ENCODE peak calls at places on chromosomes 2 and 18, in four cellular contexts. R, K, A and M are unnamed samples.

GRCh38 chr2:226184940-226185575 is 614.6 kb downstream of the IRS1 start:
- DNase-seq in A (peak), R (peak), K (no peak), M (no peak)

GRCh38 chr18:48367557-48367956 is 41.6 kb downstream of the ZBTB7C start:
- DNase-seq in A (no peak), R (no peak), K (no peak), M (no peak)

GRCh38 chr18:76984193-76985155 is 148.1 kb downstream of the MBP start:
- DNase-seq in R (no peak), K (no peak), A (no peak), M (no peak)

GRCh38 chr2:158665536-158666302 is 129.4 kb upstream of the DAPL1 start:
- DNase-seq in K (no peak), A (peak), R (peak), M (no peak)

GRCh38 chr2:64982311-64982857 is 6.8 kb upstream of the SLC1A4 start:
- DNase-seq in A (no peak), R (no peak), K (no peak), M (no peak)

GRCh38 chr18:37393945-37394609 is 171.5 kb downstream of the CELF4 start:
- DNase-seq in K (peak), R (peak), A (peak), M (no peak)

GRCh38 chr2:182038579-182038978 is 52.9 kb downstream of the PPP1R1C start:
- DNase-seq in A (peak), R (peak), K (peak), M (peak)

GRCh38 chr2:132949108-132949507 is 279.1 kb upstream of the LYPD1 start:
- DNase-seq in A (no peak), R (no peak), K (no peak), M (no peak)

GRCh38 chr18:26549486-26550435 is 1.4 kb upstream of the KCTD1 start:
- DNase-seq in K (peak), A (peak), R (peak), M (peak)

GRCh38 chr2:70516596-70516995 is 37.0 kb downstream of the TGFA start:
- DNase-seq in R (no peak), K (no peak), A (peak), M (peak)

GRCh38 chr2:229153946-229154345 is 117.1 kb downstream of the PID1 start:
- DNase-seq in A (no peak), K (no peak), R (no peak), M (no peak)

GRCh38 chr2:111618577-111618930 is 265.4 kb downstream of the ANAPC1 start:
- DNase-seq in K (no peak), A (peak), R (peak), M (no peak)

GRCh38 chr18:76973512-76974302 is 151.3 kb downstream of the ZNF236 start:
- DNase-seq in K (no peak), R (no peak), A (no peak), M (no peak)

GRCh38 chr18:9825571-9826073 is 60.2 kb upstream of the TXNDC2 start:
- DNase-seq in A (peak), K (peak), R (peak), M (peak)

GRCh38 chr2:75261923-75262322 is 62.6 kb upstream of the TACR1 start:
- DNase-seq in A (no peak), R (no peak), K (no peak), M (no peak)

GRCh38 chr2:158205215-158205614 is 103.5 kb downstream of the UPP2 start:
- DNase-seq in K (no peak), A (no peak), R (no peak), M (no peak)

GRCh38 chr2:74051504-74051903 is 66.8 kb downstream of the TET3 start:
- DNase-seq in K (no peak), R (no peak), A (no peak), M (no peak)

GRCh38 chr2:120915670-120916069 is 180.0 kb downstream of the GLI2 start:
- DNase-seq in A (peak), R (peak), K (no peak), M (no peak)

GRCh38 chr2:213150315-213150951 is 979 bp downstream of the IKZF2 start:
- DNase-seq in R (peak), A (peak), K (peak), M (peak)

GRCh38 chr2:160199683-160200389 is at the start of gene ITGB6:
- DNase-seq in R (no peak), K (no peak), A (no peak), M (peak)

GRCh38 chr2:53793261-53793660 is 6.4 kb downstream of the ERLEC1 start:
- DNase-seq in K (no peak), A (no peak), R (peak), M (no peak)

GRCh38 chr2:150097891-150098595 is 389.4 kb downstream of the RND3 start:
- DNase-seq in A (peak), R (peak), K (peak), M (peak)

GRCh38 chr2:206477296-206477695 is 34.0 kb downstream of the ADAM23 start:
- DNase-seq in K (no peak), A (peak), R (peak), M (peak)

GRCh38 chr2:178111743-178112142 is 494 bp upstream of the RBM45 start:
- DNase-seq in R (no peak), K (no peak), A (no peak), M (no peak)

GRCh38 chr2:274503-274902 is 9.8 kb downstream of the ACP1 start:
- DNase-seq in R (no peak), K (no peak), A (no peak), M (peak)

GRCh38 chr2:200662727-200663126 is 76.9 kb downstream of the AOX1 start:
- DNase-seq in R (peak), K (peak), A (peak), M (peak)

GRCh38 chr2:235550378-235550760 is 56.5 kb downstream of the AGAP1 start:
- DNase-seq in R (no peak), K (no peak), A (no peak), M (no peak)

GRCh38 chr18:12307251-12307736 is 747 bp upstream of the TUBB6 start:
- DNase-seq in R (peak), K (peak), A (peak), M (peak)

GRCh38 chr18:12309683-12310198 is 1.7 kb downstream of the TUBB6 start:
- DNase-seq in R (no peak), K (no peak), A (peak), M (peak)

GRCh38 chr18:12306752-12307151 is 1.3 kb upstream of the TUBB6 start:
- DNase-seq in K (no peak), A (peak), R (no peak), M (no peak)

GRCh38 chr18:12307871-12308385 is at the start of gene TUBB6:
- DNase-seq in A (peak), R (peak), K (peak), M (peak)

GRCh38 chr18:12308386-12309100 is 502 bp downstream of the TUBB6 start:
- DNase-seq in A (peak), K (peak), R (peak), M (peak)
- TF ChIP-seq EZH2 in A (no peak), K (no peak), R (no peak), M (no peak)

GRCh38 chr2:136117391-136117841 is 533 bp downstream of the CXCR4 start:
- DNase-seq in K (peak), A (peak), R (peak), M (peak)

GRCh38 chr2:136115183-136115751 is 2.7 kb downstream of the CXCR4 start:
- DNase-seq in R (no peak), A (no peak), K (no peak), M (no peak)

GRCh38 chr2:136114392-136114791 is 3.6 kb downstream of the CXCR4 start:
- DNase-seq in R (no peak), K (peak), A (no peak), M (no peak)

GRCh38 chr2:136116813-136117390 is 1.0 kb downstream of the CXCR4 start:
- DNase-seq in R (no peak), K (peak), A (no peak), M (peak)

GRCh38 chr2:136116111-136116812 is 1.7 kb downstream of the CXCR4 start:
- DNase-seq in K (peak), R (no peak), A (peak), M (no peak)
- TF ChIP-seq EZH2 in K (no peak), R (no peak), A (peak), M (peak)

GRCh38 chr2:161238264-161238558 is 70.0 kb upstream of the PSMD14 start:
- DNase-seq in R (no peak), A (peak), K (no peak), M (peak)

GRCh38 chr2:161241894-161242293 is 66.3 kb upstream of the PSMD14 start:
- DNase-seq in K (no peak), A (no peak), R (no peak), M (no peak)

GRCh38 chr2:161238559-161239415 is 69.4 kb upstream of the PSMD14 start:
- DNase-seq in R (peak), K (peak), A (peak), M (peak)

GRCh38 chr2:161237397-161238263 is 70.6 kb upstream of the PSMD14 start:
- DNase-seq in R (peak), K (peak), A (peak), M (peak)

GRCh38 chr2:161239416-161240109 is 68.7 kb upstream of the PSMD14 start:
- DNase-seq in K (no peak), A (no peak), R (no peak), M (no peak)
- TF ChIP-seq EZH2 in K (no peak), A (no peak), R (no peak), M (no peak)

DNA sequence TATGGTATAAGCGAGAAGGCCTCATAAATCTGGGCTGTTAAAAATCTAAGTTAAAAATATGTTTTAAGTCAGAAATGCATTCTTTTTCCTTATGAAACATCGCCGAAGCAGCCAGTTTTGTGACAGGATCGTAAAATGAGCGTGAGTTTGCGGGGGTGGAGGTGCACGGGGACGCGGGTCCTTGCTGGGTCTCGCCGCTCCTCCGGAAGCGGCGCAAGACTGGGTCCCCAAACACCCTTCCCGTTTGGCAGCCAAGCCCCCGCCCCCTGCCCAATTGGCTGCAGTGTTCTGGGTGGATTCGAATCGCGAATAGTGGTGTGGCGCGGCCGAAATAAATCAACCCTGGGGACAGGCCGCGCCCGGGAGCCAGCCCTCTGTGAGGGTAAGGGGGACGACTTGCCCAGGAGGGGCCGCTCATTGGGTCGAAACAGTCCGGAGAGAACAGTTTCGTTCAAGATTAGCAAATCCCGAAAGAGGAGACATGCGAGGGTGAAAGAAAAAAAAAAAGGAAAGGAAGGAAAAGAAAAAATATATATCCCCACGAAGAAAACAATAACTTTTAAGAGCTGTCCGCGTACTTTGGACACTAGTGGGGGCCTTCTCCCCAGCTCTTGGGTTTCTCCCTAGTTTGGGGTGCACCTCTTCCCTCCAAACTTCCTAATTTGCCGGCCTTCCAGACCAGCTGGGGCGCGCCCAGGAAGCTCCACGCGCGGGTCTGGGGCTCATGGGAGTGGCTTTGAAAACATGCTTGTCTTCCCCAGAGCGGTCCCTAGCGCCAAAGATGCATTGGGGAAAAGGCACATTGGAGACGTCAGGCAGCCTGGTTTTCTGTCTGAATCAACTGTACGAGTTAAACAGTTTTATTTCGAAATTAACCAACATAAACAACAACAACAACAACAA is 3.1 kb upstream of the GATA6 start:
- DNase-seq in R (peak), K (peak), A (no peak), M (no peak)
- TF ChIP-seq EZH2 in R (no peak), K (peak), A (peak), M (peak)

DNA sequence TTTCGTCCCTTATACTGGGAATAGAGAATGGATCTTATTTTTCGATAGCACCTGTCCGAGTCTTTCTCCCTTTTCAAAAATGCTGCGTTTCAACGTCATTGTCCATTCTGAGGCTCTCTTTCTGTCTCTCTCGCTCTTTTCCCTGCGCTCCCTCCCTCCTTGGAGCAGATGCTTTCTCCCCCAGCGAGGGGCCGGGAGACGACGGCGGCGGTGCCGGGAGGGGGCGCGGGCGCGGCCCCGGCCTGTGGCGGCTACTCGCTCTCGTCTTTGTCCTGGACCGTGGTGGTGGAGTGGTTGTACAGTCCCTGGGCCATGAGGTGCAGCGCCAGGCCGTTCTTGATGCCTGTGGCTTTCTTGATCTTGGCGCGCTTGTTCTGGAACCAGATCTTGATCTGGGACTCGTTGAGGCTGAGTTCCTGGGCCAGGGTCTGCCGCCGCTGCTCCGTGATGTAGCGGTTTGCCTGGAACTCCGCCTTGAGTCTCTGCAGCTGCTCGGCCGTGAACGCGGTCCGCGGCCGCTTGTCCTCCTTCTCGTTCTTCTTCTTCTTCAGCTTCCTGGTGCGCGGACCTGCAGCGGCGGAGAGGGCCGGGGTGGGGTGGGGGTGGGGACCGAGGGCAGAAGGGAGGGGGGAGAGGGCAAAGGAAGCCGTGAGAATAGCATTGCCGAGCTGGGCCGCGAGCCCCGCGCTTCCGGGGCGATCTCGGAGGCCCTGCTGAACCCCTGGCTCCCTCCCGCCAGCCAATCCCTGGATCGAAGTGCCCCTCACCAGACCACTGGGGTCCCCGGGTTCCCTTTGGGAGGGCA is 4.6 kb downstream of the EN1 start:
- DNase-seq in K (no peak), R (peak), A (no peak), M (no peak)
- TF ChIP-seq EZH2 in K (peak), R (peak), A (no peak), M (peak)

GRCh38 chr2:222293660-222294630 is 4.9 kb downstream of the PAX3 start:
- DNase-seq in R (no peak), A (no peak), K (no peak), M (no peak)
- TF ChIP-seq EZH2 in R (peak), A (no peak), K (peak), M (peak)

GRCh38 chr2:126776701-126777619 is 121.0 kb downstream of the GYPC start:
- DNase-seq in R (peak), A (peak), K (peak), M (peak)
- TF ChIP-seq EZH2 in R (no peak), A (peak), K (no peak), M (no peak)